ENCODE peak calls at places on chromosomes 2 and 18, in four cellular contexts. One of them, this sample, is unnamed.

GRCh38 chr18:5979176-5979888 is 84.0 kb upstream of the TMEM200C start:
- DNase-seq in nephron progenitor cell: no peak
- DNase-seq in NCI-H460: no peak
- DNase-seq in T-helper 1 cell: no peak
- DNase-seq in this sample: no peak

GRCh38 chr2:160201849-160202539 is 1.9 kb upstream of the ITGB6 start:
- DNase-seq in T-helper 1 cell: no peak
- DNase-seq in NCI-H460: no peak
- DNase-seq in nephron progenitor cell: no peak
- DNase-seq in this sample: no peak

GRCh38 chr2:131641414-131642206 is 113.9 kb downstream of the CCDC74A start:
- DNase-seq in T-helper 1 cell: no peak
- DNase-seq in nephron progenitor cell: no peak
- DNase-seq in NCI-H460: no peak
- DNase-seq in this sample: no peak

GRCh38 chr2:119996148-119996547 is 16.7 kb upstream of the EPB41L5 start:
- DNase-seq in NCI-H460: peak; percentile 60
- DNase-seq in nephron progenitor cell: no peak
- DNase-seq in T-helper 1 cell: no peak
- DNase-seq in this sample: no peak

GRCh38 chr18:3692113-3692621 is 242.2 kb downstream of the TGIF1 start:
- DNase-seq in NCI-H460: no peak
- DNase-seq in T-helper 1 cell: no peak
- DNase-seq in nephron progenitor cell: no peak
- DNase-seq in this sample: no peak

GRCh38 chr2:173405171-173405750 is 50.6 kb downstream of the CDCA7 start:
- DNase-seq in NCI-H460: no peak
- DNase-seq in nephron progenitor cell: no peak
- DNase-seq in T-helper 1 cell: no peak
- DNase-seq in this sample: no peak

GRCh38 chr2:218083352-218083676 is 14.3 kb downstream of the RUFY4 start:
- DNase-seq in NCI-H460: no peak
- DNase-seq in nephron progenitor cell: no peak
- DNase-seq in T-helper 1 cell: no peak
- DNase-seq in this sample: no peak

GRCh38 chr2:71505086-71505769 is 51.9 kb downstream of the DYSF start:
- DNase-seq in T-helper 1 cell: no peak
- DNase-seq in nephron progenitor cell: no peak
- DNase-seq in NCI-H460: no peak
- DNase-seq in this sample: no peak

GRCh38 chr2:169961911-169962310 is 134.7 kb downstream of the UBR3 start:
- DNase-seq in NCI-H460: no peak
- DNase-seq in T-helper 1 cell: no peak
- DNase-seq in nephron progenitor cell: no peak
- DNase-seq in this sample: no peak

GRCh38 chr18:42429208-42429607 is 474.2 kb downstream of the PIK3C3 start:
- DNase-seq in NCI-H460: no peak
- DNase-seq in T-helper 1 cell: no peak
- DNase-seq in nephron progenitor cell: no peak
- DNase-seq in this sample: no peak

GRCh38 chr2:158998486-158999248 is 30.2 kb downstream of the TANC1 start:
- DNase-seq in NCI-H460: no peak
- DNase-seq in nephron progenitor cell: peak; percentile 10
- DNase-seq in T-helper 1 cell: no peak
- DNase-seq in this sample: no peak

GRCh38 chr2:45131587-45131986 is 122.3 kb upstream of the SIX2 start:
- DNase-seq in T-helper 1 cell: no peak
- DNase-seq in NCI-H460: no peak
- DNase-seq in nephron progenitor cell: no peak
- DNase-seq in this sample: no peak

GRCh38 chr18:50159654-50160046 is 35.3 kb downstream of the MYO5B start:
- DNase-seq in nephron progenitor cell: no peak
- DNase-seq in T-helper 1 cell: no peak
- DNase-seq in NCI-H460: no peak
- DNase-seq in this sample: no peak

GRCh38 chr2:232573821-232574435 is 23.4 kb downstream of the EIF4E2 start:
- DNase-seq in NCI-H460: no peak
- DNase-seq in nephron progenitor cell: no peak
- DNase-seq in T-helper 1 cell: no peak
- DNase-seq in this sample: no peak

GRCh38 chr2:221272729-221273128 is 299.4 kb downstream of the EPHA4 start:
- DNase-seq in NCI-H460: no peak
- DNase-seq in nephron progenitor cell: no peak
- DNase-seq in T-helper 1 cell: no peak
- DNase-seq in this sample: no peak

GRCh38 chr2:239269173-239269865 is 131.5 kb downstream of the HDAC4 start:
- DNase-seq in NCI-H460: no peak
- DNase-seq in nephron progenitor cell: no peak
- DNase-seq in T-helper 1 cell: no peak
- DNase-seq in this sample: no peak

GRCh38 chr2:28981016-28981441 is at the start of gene TOGARAM2:
- DNase-seq in T-helper 1 cell: no peak
- DNase-seq in nephron progenitor cell: peak; percentile 41
- DNase-seq in NCI-H460: no peak
- DNase-seq in this sample: no peak

GRCh38 chr2:98029718-98030222 is 34.0 kb upstream of the TMEM131 start:
- DNase-seq in nephron progenitor cell: no peak
- DNase-seq in T-helper 1 cell: no peak
- DNase-seq in NCI-H460: no peak
- DNase-seq in this sample: no peak

GRCh38 chr2:7924033-7924762 is 757.7 kb upstream of the ID2 start:
- DNase-seq in NCI-H460: no peak
- DNase-seq in T-helper 1 cell: no peak
- DNase-seq in nephron progenitor cell: no peak
- DNase-seq in this sample: no peak

This sample was measured in neural crest cell.